ENCODE peak calls at places on chromosomes 7 and 10, in five cellular contexts. P is mesenchymal stem cell, F is neuronal stem cell, B is H9, U is trophoblast cell. W is an unnamed sample.

GRCh38 chr7:19508124-19508523 is 200.7 kb downstream of the POLR1F start:
- DNase-seq in P (no peak), F (no peak), B (no peak), U (no peak), W (no peak)

GRCh38 chr7:139777304-139777890 is 401 bp downstream of the HIPK2 start:
- DNase-seq in P (no peak), F (peak), B (no peak), U (peak), W (no peak)

GRCh38 chr7:114988755-114989154 is 66.9 kb downstream of the MDFIC start:
- DNase-seq in P (peak), F (no peak), B (no peak), U (no peak), W (no peak)

GRCh38 chr10:71213761-71214440 is 1.5 kb downstream of the UNC5B start:
- DNase-seq in P (peak), F (no peak), B (no peak), U (no peak), W (no peak)

GRCh38 chr7:151381333-151382078 is 28.3 kb downstream of the WDR86 start:
- DNase-seq in P (no peak), F (no peak), B (peak), U (no peak), W (no peak)

GRCh38 chr10:110643670-110644597 is at the start of gene RBM20:
- DNase-seq in P (peak), F (peak), B (peak), U (no peak), W (no peak)

GRCh38 chr7:98360221-98361124 is 40.4 kb downstream of the BAIAP2L1 start:
- DNase-seq in P (peak), F (no peak), B (peak), U (peak), W (no peak)

GRCh38 chr10:60977161-60978128 is 33.5 kb upstream of the RHOBTB1 start:
- DNase-seq in P (no peak), F (no peak), B (no peak), U (no peak), W (no peak)

GRCh38 chr10:58107506-58107905 is 160.2 kb downstream of the IPMK start:
- DNase-seq in P (peak), F (no peak), B (no peak), U (no peak), W (no peak)

GRCh38 chr7:158588085-158588877 is 658 bp upstream of the PTPRN2 start:
- DNase-seq in P (no peak), F (peak), B (no peak), U (no peak), W (no peak)

GRCh38 chr7:1502845-1503244 is 1.3 kb downstream of the INTS1 start:
- DNase-seq in P (no peak), F (no peak), B (no peak), U (no peak), W (no peak)

GRCh38 chr10:114682121-114682520 is 24.0 kb upstream of the ABLIM1 start:
- DNase-seq in P (no peak), F (no peak), B (no peak), U (no peak), W (no peak)

GRCh38 chr10:3469639-3470020 is 297.0 kb upstream of the PITRM1 start:
- DNase-seq in P (no peak), F (no peak), B (no peak), U (no peak), W (no peak)

GRCh38 chr10:129604333-129605032 is 137.4 kb downstream of the MGMT start:
- DNase-seq in P (no peak), F (no peak), B (no peak), U (no peak), W (no peak)

GRCh38 chr7:19410096-19410495 is 264.9 kb upstream of the FERD3L start:
- DNase-seq in P (no peak), F (no peak), B (no peak), U (no peak), W (no peak)

GRCh38 chr10:118799779-118800178 is 45.0 kb upstream of the CACUL1 start:
- DNase-seq in P (peak), F (no peak), B (no peak), U (no peak), W (no peak)

GRCh38 chr7:6533893-6534804 is 17.1 kb downstream of the GRID2IP start:
- DNase-seq in P (no peak), F (no peak), B (no peak), U (no peak), W (no peak)

GRCh38 chr7:135232720-135233119 is 918 bp upstream of the STRA8 start:
- DNase-seq in P (no peak), F (no peak), B (peak), U (no peak), W (peak)

GRCh38 chr10:27019827-27020226 is 80.5 kb downstream of the ANKRD26 start:
- DNase-seq in P (no peak), F (no peak), B (no peak), U (no peak), W (no peak)

GRCh38 chr10:101066146-101066889 is 4.5 kb downstream of the KAZALD1 start:
- DNase-seq in P (peak), F (peak), B (peak), U (peak), W (peak)

GRCh38 chr10:79146611-79147130 is 77.9 kb downstream of the ZMIZ1 start:
- DNase-seq in P (peak), F (no peak), B (no peak), U (no peak), W (no peak)

GRCh38 chr10:129593953-129594352 is 126.9 kb downstream of the MGMT start:
- DNase-seq in P (no peak), F (no peak), B (no peak), U (no peak), W (peak)

GRCh38 chr7:79453266-79453557 is 255 bp downstream of the MAGI2 start:
- DNase-seq in P (no peak), F (no peak), B (no peak), U (no peak), W (no peak)

GRCh38 chr7:102395958-102396709 is at the start of gene PRKRIP1:
- DNase-seq in P (peak), F (peak), B (peak), U (peak), W (peak)

GRCh38 chr7:102396710-102397019 is 502 bp downstream of the PRKRIP1 start:
- DNase-seq in P (no peak), F (no peak), B (no peak), U (no peak), W (no peak)

GRCh38 chr7:102400360-102400759 is 4.2 kb downstream of the PRKRIP1 start:
- DNase-seq in P (no peak), F (no peak), B (no peak), U (no peak), W (no peak)

GRCh38 chr7:102395620-102395957 is 574 bp upstream of the PRKRIP1 start:
- DNase-seq in P (no peak), F (no peak), B (no peak), U (no peak), W (no peak)

GRCh38 chr7:102398543-102398942 is 2.4 kb downstream of the PRKRIP1 start:
- DNase-seq in P (no peak), F (no peak), B (no peak), U (no peak), W (no peak)
- H2BK12ac ChIP-seq in P (no peak), F (no peak), B (no peak), U (no peak), W (no peak)

GRCh38 chr10:80528185-80528700 is 9.5 kb upstream of the SH2D4B start:
- DNase-seq in P (no peak), F (no peak), B (no peak), U (no peak), W (no peak)

GRCh38 chr10:80523776-80524175 is 13.9 kb upstream of the SH2D4B start:
- DNase-seq in P (no peak), F (no peak), B (no peak), U (no peak), W (no peak)

GRCh38 chr10:80524190-80524589 is 13.5 kb upstream of the SH2D4B start:
- DNase-seq in P (no peak), F (no peak), B (no peak), U (no peak), W (no peak)

GRCh38 chr10:80526742-80527141 is 11.0 kb upstream of the SH2D4B start:
- DNase-seq in P (no peak), F (no peak), B (no peak), U (no peak), W (no peak)

GRCh38 chr10:80526218-80526617 is 11.5 kb upstream of the SH2D4B start:
- DNase-seq in P (no peak), F (no peak), B (no peak), U (no peak), W (no peak)
- H2BK12ac ChIP-seq in P (no peak), F (no peak), B (no peak), U (no peak), W (no peak)

GRCh38 chr7:55545496-55545895 is 26.8 kb downstream of the VOPP1 start:
- DNase-seq in P (peak), F (no peak), B (no peak), U (peak), W (no peak)
- H2BK12ac ChIP-seq in P (no peak), F (no peak), B (no peak), U (no peak), W (no peak)

GRCh38 chr10:126892150-126892872 is 12.9 kb upstream of the DOCK1 start:
- DNase-seq in P (peak), F (no peak), B (peak), U (no peak), W (no peak)
- H2BK12ac ChIP-seq in P (no peak), F (no peak), B (no peak), U (no peak), W (peak)

GRCh38 chr7:116490351-116490750 is 9.2 kb upstream of the CAV2 start:
- DNase-seq in P (no peak), F (no peak), B (no peak), U (no peak), W (no peak)
- H2BK12ac ChIP-seq in P (no peak), F (no peak), B (no peak), U (no peak), W (no peak)

GRCh38 chr7:55469271-55469681 is 103.0 kb downstream of the VOPP1 start:
- DNase-seq in P (no peak), F (no peak), B (no peak), U (no peak), W (no peak)

GRCh38 chr7:55469721-55470120 is 102.6 kb downstream of the VOPP1 start:
- DNase-seq in P (no peak), F (no peak), B (no peak), U (no peak), W (no peak)

GRCh38 chr7:55464422-55464821 is 99.3 kb downstream of the LANCL2 start:
- DNase-seq in P (no peak), F (no peak), B (no peak), U (no peak), W (no peak)

GRCh38 chr7:55468495-55468894 is 103.4 kb downstream of the LANCL2 start:
- DNase-seq in P (no peak), F (no peak), B (no peak), U (no peak), W (no peak)

GRCh38 chr7:55467047-55467593 is 102.0 kb downstream of the LANCL2 start:
- DNase-seq in P (no peak), F (no peak), B (no peak), U (no peak), W (no peak)
- H2BK12ac ChIP-seq in P (no peak), F (no peak), B (no peak), U (no peak), W (no peak)

DNA sequence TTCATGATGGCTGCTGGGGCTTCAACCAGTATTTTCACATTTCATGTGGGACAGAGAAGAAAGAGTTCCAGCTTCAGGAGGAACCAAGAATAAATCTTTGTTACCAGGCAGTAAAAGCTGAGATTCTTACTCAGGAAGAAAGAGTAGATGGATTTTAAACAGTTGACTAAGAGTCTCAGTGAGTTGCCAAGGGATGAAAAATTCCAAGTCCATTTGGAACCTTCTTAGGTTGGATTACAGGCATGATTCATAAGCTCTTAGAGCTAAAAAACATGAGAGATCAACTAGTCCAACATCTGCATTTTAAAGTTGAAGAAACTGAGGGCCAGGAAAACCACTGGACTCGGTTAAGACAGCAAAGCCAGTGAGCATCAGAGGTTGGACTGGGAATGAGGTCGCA is 148.6 kb downstream of the NEBL start:
- DNase-seq in P (no peak), F (no peak), B (no peak), U (no peak), W (no peak)
- H2BK12ac ChIP-seq in P (no peak), F (no peak), B (no peak), U (no peak), W (no peak)

GRCh38 chr10:28426392-28427159 is 106.3 kb upstream of the WAC start:
- DNase-seq in P (no peak), F (no peak), B (no peak), U (no peak), W (no peak)
- H2BK12ac ChIP-seq in P (no peak), F (no peak), B (no peak), U (no peak), W (no peak)

W was measured in H1.